ENCODE peak calls at places on chromosomes 6 and 20, in ten cellular contexts. S is Calu3, Z is AG08396, E is left cardiac atrium, F is midbrain, L is lung, T is GM18507, U is NCI-H1417, Y is foreskin fibroblast, W is osteocyte. M is an unnamed sample.

GRCh38 chr6:143529095-143529494 is 17.6 kb upstream of the FUCA2 start:
- DNase-seq in S (no peak), Z (no peak), E (no peak), F (no peak), L (no peak), T (no peak), U (no peak), Y (peak; percentile 19), W (no peak), M (no peak)

GRCh38 chr6:30768634-30769087 is 24.3 kb upstream of the IER3 start:
- DNase-seq in S (no peak), Z (no peak), E (no peak), F (no peak), L (no peak), T (no peak), U (no peak), Y (no peak), W (no peak), M (no peak)

GRCh38 chr6:443621-444175 is 52.1 kb downstream of the IRF4 start:
- DNase-seq in S (no peak), Z (no peak), E (no peak), F (no peak), L (no peak), T (no peak), U (no peak), Y (no peak), W (no peak), M (no peak)

GRCh38 chr6:12363651-12364381 is 73.7 kb downstream of the EDN1 start:
- DNase-seq in S (peak; percentile 62), Z (no peak), E (no peak), F (peak; percentile 10), L (peak; percentile 34), T (peak; percentile 45), U (no peak), Y (no peak), W (no peak), M (no peak)

GRCh38 chr6:43181621-43181941 is 415 bp upstream of the CUL9 start:
- DNase-seq in S (no peak), Z (no peak), E (no peak), F (no peak), L (no peak), T (no peak), U (no peak), Y (no peak), W (no peak), M (no peak)

GRCh38 chr6:12748815-12749521 is 32.4 kb downstream of the PHACTR1 start:
- DNase-seq in S (no peak), Z (no peak), E (peak; percentile 23), F (no peak), L (no peak), T (no peak), U (peak; percentile 84), Y (peak; percentile 62), W (no peak), M (no peak)

GRCh38 chr6:33779305-33779704 is 9.6 kb downstream of the LEMD2 start:
- DNase-seq in S (no peak), Z (no peak), E (no peak), F (no peak), L (no peak), T (no peak), U (no peak), Y (no peak), W (no peak), M (no peak)

GRCh38 chr20:1333462-1334369 is 4.8 kb upstream of the SDCBP2 start:
- DNase-seq in S (no peak), Z (no peak), E (no peak), F (no peak), L (peak; percentile 14), T (no peak), U (no peak), Y (no peak), W (peak; percentile 70), M (peak; percentile 47)

GRCh38 chr20:41600926-41601631 is 17.1 kb downstream of the CHD6 start:
- DNase-seq in S (no peak), Z (no peak), E (no peak), F (no peak), L (no peak), T (no peak), U (no peak), Y (no peak), W (no peak), M (no peak)

GRCh38 chr6:6131492-6132109 is 124.9 kb upstream of the NRN1 start:
- DNase-seq in S (no peak), Z (no peak), E (no peak), F (no peak), L (no peak), T (peak; percentile 11), U (no peak), Y (no peak), W (no peak), M (no peak)

GRCh38 chr20:23090147-23090546 is 4.0 kb upstream of the CD93 start:
- DNase-seq in S (no peak), Z (no peak), E (no peak), F (no peak), L (no peak), T (no peak), U (no peak), Y (no peak), W (peak; percentile 51), M (no peak)

GRCh38 chr6:85865665-85866372 is 223.1 kb upstream of the SYNCRIP start:
- DNase-seq in S (peak; percentile 58), Z (peak; percentile 10), E (no peak), F (no peak), L (no peak), T (no peak), U (peak; percentile 2), Y (peak; percentile 66), W (no peak), M (no peak)

GRCh38 chr6:2909718-2910117 is 6.6 kb upstream of the SERPINB9 start:
- DNase-seq in S (no peak), Z (no peak), E (no peak), F (no peak), L (no peak), T (no peak), U (no peak), Y (peak; percentile 34), W (peak; percentile 62), M (peak; percentile 19)

GRCh38 chr6:124964764-124965105 is 2.5 kb downstream of the RNF217 start:
- DNase-seq in S (no peak), Z (no peak), E (no peak), F (no peak), L (no peak), T (no peak), U (no peak), Y (peak; percentile 47), W (no peak), M (no peak)

GRCh38 chr6:146543211-146543939 is at the start of gene RAB32:
- DNase-seq in S (peak; percentile 92), Z (peak; percentile 96), E (peak; percentile 96), F (peak; percentile 89), L (peak; percentile 94), T (no peak), U (peak; percentile 54), Y (peak; percentile 99), W (peak; percentile 98), M (peak; percentile 96)

GRCh38 chr20:3595541-3595940 is 67.7 kb downstream of the GFRA4 start:
- DNase-seq in S (no peak), Z (no peak), E (no peak), F (no peak), L (no peak), T (no peak), U (peak; percentile 60), Y (no peak), W (no peak), M (peak; percentile 17)

GRCh38 chr20:2756056-2756611 is 44.3 kb downstream of the CPXM1 start:
- DNase-seq in S (peak; percentile 24), Z (peak; percentile 79), E (no peak), F (no peak), L (no peak), T (no peak), U (no peak), Y (peak; percentile 75), W (no peak), M (no peak)

GRCh38 chr6:126955621-126956020 is 162.8 kb upstream of the RSPO3 start:
- DNase-seq in S (peak; percentile 6), Z (no peak), E (no peak), F (no peak), L (no peak), T (no peak), U (no peak), Y (no peak), W (no peak), M (no peak)

GRCh38 chr6:26330835-26331808 is 33.9 kb upstream of the BTN3A2 start:
- DNase-seq in S (peak; percentile 65), Z (peak; percentile 28), E (no peak), F (no peak), L (no peak), T (no peak), U (peak; percentile 42), Y (peak; percentile 73), W (no peak), M (no peak)

GRCh38 chr6:44062771-44063560 is 64.3 kb downstream of the MRPL14 start:
- DNase-seq in S (no peak), Z (no peak), E (peak; percentile 59), F (no peak), L (no peak), T (no peak), U (no peak), Y (no peak), W (no peak), M (no peak)

GRCh38 chr6:163463795-163464194 is 49.3 kb downstream of the QKI start:
- DNase-seq in S (no peak), Z (no peak), E (no peak), F (no peak), L (no peak), T (no peak), U (no peak), Y (no peak), W (no peak), M (no peak)

GRCh38 chr6:36665180-36665579 is 13.3 kb upstream of the CDKN1A start:
- DNase-seq in S (no peak), Z (no peak), E (no peak), F (no peak), L (no peak), T (no peak), U (no peak), Y (no peak), W (no peak), M (no peak)

GRCh38 chr6:113122060-113122459 is 735.1 kb upstream of the MARCKS start:
- DNase-seq in S (peak; percentile 44), Z (peak; percentile 66), E (no peak), F (no peak), L (no peak), T (no peak), U (no peak), Y (peak; percentile 91), W (no peak), M (no peak)

GRCh38 chr20:58640446-58640845 is 10.6 kb upstream of the STX16 start:
- DNase-seq in S (no peak), Z (peak; percentile 30), E (no peak), F (no peak), L (no peak), T (no peak), U (no peak), Y (peak; percentile 41), W (peak; percentile 65), M (no peak)

GRCh38 chr6:39370021-39370420 is 47.5 kb upstream of the KCNK16 start:
- DNase-seq in S (no peak), Z (no peak), E (no peak), F (no peak), L (no peak), T (no peak), U (no peak), Y (peak; percentile 22), W (no peak), M (no peak)

GRCh38 chr20:3679749-3680700 is 1.8 kb downstream of the ADAM33 start:
- DNase-seq in S (no peak), Z (peak; percentile 89), E (peak; percentile 58), F (no peak), L (no peak), T (no peak), U (no peak), Y (peak; percentile 96), W (no peak), M (no peak)

GRCh38 chr6:139764498-139764986 is 390.1 kb upstream of the CITED2 start:
- DNase-seq in S (peak; percentile 3), Z (peak; percentile 70), E (no peak), F (no peak), L (no peak), T (no peak), U (no peak), Y (peak; percentile 98), W (no peak), M (no peak)

GRCh38 chr6:147909645-147910044 is 401.2 kb downstream of the SAMD5 start:
- DNase-seq in S (no peak), Z (no peak), E (no peak), F (no peak), L (no peak), T (no peak), U (no peak), Y (peak; percentile 62), W (no peak), M (no peak)